ENCODE peak calls at places on chromosomes 13 and 19, in four cellular contexts. E is suprapubic skin, U is activated B cell treated with CpG ODN at 0.5 μM for 24 hours, L is left ventricle myocardium inferior. H is an unnamed sample.

GRCh38 chr13:47672245-47672975 is 328.7 kb downstream of the SUCLA2 start:
- DNase-seq in E (no peak), U (no peak), L (no peak), H (no peak)

GRCh38 chr13:50243926-50244325 is 228.7 kb downstream of the KCNRG start:
- DNase-seq in E (no peak), U (no peak), L (no peak), H (no peak)

GRCh38 chr13:19782049-19782726 is 557 bp downstream of the PSPC1 start:
- DNase-seq in E (peak), U (peak), L (peak), H (peak)

GRCh38 chr13:34435338-34435737 is 506.7 kb upstream of the NBEA start:
- DNase-seq in E (no peak), U (no peak), L (no peak), H (no peak)

GRCh38 chr13:21322304-21322965 is 136.7 kb downstream of the ZDHHC20 start:
- DNase-seq in E (no peak), U (no peak), L (no peak), H (no peak)

GRCh38 chr19:15091918-15092753 is 10.1 kb downstream of the OR1I1 start:
- DNase-seq in E (no peak), U (no peak), L (no peak), H (no peak)

GRCh38 chr19:45568732-45569131 is 15.9 kb downstream of the OPA3 start:
- DNase-seq in E (no peak), U (no peak), L (no peak), H (no peak)

GRCh38 chr13:80962855-80963254 is 621.9 kb upstream of the SPRY2 start:
- DNase-seq in E (no peak), U (no peak), L (no peak), H (no peak)

GRCh38 chr19:3612901-3613741 is 6.4 kb upstream of the TBXA2R start:
- DNase-seq in E (no peak), U (no peak), L (no peak), H (no peak)

GRCh38 chr19:29622191-29623070 is 16.3 kb downstream of the POP4 start:
- DNase-seq in E (no peak), U (no peak), L (no peak), H (no peak)

GRCh38 chr13:62293081-62293480 is 877.4 kb upstream of the PCDH20 start:
- DNase-seq in E (no peak), U (no peak), L (no peak), H (no peak)

GRCh38 chr19:41893899-41894298 is 10.9 kb downstream of the ARHGEF1 start:
- DNase-seq in E (no peak), U (no peak), L (no peak), H (no peak)

GRCh38 chr19:13164370-13165090 is 14.3 kb downstream of the IER2 start:
- DNase-seq in E (no peak), U (peak), L (peak), H (no peak)

GRCh38 chr19:5956323-5956722 is 21.6 kb downstream of the RANBP3 start:
- DNase-seq in E (no peak), U (no peak), L (no peak), H (no peak)

DNA sequence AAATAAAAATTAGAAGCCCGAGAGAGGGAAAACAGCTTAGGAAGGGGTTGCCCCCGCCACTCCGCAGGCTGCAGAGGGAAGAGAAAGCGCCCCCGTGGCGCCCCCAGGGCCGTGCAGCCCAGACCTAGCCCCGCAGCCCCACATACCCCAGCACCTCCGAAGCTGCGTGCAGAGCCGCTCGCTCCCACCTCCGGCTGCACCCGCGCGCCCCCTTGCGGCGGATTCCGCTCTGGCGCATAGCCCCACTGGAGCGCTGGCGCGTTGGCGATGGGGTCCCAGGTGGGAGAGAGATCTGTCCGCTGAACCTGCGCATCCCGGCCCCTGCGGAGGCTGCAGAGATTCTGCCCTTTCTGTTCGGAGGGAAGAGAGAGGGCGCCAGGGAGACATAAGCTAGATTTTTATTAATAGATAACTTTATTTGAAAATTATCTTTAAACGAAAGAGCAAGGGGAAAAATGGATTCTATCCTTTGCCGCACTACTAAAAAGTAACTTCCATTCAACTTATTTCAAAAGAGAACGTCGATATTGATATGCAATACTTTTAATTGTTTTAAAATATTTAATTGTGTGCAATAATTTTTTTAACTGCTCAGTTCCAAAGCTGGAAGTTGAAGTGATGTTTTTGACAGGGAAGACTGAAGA is 11.7 kb upstream of the CLN5 start:
- DNase-seq in E (peak), U (peak), L (peak), H (peak)
- TF ChIP-seq CTCF in E (peak), U (peak), L (peak), H (no peak)

GRCh38 chr13:71674776-71675352 is 192.1 kb downstream of the DACH1 start:
- DNase-seq in E (no peak), U (no peak), L (no peak), H (no peak)
- TF ChIP-seq CTCF in E (no peak), U (no peak), L (no peak), H (no peak)

GRCh38 chr19:17424743-17425365 is 5.0 kb downstream of the MVB12A start:
- DNase-seq in E (no peak), U (no peak), L (no peak), H (no peak)
- TF ChIP-seq CTCF in E (peak), U (no peak), L (peak), H (no peak)

GRCh38 chr19:32339988-32340874 is 5.2 kb upstream of the ZNF507 start:
- DNase-seq in E (no peak), U (peak), L (peak), H (no peak)

GRCh38 chr19:32337176-32337808 is 8.1 kb upstream of the ZNF507 start:
- DNase-seq in E (no peak), U (no peak), L (no peak), H (no peak)

GRCh38 chr19:32333227-32333626 is 12.2 kb upstream of the ZNF507 start:
- DNase-seq in E (no peak), U (no peak), L (no peak), H (no peak)

DNA sequence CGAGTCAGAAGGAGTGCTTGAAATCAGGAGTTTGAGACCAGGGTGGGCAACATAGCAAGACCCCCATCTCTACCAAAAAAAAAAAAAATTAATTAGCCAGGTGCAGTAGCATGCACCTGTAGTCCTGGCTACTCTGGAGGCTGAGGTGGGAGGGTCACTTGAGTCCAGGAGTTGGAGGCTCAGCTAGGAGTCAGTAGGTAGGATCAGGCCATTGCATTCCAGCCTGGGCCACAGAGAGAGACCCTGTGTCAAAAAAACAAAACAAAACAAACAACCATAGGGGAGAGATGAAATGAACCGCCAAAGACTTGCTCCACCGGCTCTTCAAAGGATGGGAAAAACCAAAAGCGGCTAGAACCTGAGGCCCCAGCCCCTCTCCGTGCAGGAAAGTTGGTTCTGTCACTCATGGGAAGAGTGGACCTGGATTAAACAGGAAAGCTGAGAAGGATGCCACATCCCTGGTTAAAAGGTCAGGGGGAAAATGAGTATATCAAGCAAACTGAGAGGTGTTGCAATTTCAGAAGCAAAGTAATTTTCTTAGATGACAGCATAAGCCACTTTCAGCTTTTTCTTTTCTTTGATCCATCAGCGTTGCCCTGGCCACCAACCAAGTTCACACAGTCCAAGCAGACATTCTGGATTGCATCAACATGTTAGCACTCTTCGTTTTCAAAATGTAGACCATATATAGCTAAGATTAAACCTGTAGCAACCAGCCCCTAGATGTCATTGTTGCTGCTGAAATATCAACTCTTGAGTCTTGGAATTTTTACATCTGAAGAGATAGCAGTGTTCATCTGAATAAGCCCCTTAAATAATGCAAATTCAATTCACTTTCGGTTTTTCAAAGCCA is 8.9 kb upstream of the ZNF507 start:
- DNase-seq in E (no peak), U (no peak), L (peak), H (no peak)
- TF ChIP-seq CTCF in E (no peak), U (no peak), L (no peak), H (no peak)

DNA sequence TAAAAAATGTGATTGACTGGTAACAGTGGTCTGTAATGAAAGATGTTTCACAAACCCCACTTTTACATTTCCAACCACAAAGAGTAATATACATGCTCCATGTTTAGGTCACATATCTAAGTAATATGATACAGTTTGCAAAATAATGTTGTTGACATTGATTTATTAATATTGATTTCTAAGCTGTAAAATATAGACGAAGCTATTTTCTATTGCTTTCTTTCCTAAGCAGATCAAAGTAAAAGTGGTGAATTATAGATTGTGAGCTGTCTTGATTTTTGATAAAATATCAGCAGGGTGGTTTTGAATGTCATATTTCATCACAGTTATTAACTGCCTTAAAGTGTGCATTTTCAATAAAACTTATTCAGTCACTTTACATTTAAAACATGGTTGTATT is 2292.8 kb downstream of the PCDH9 start:
- DNase-seq in E (no peak), U (no peak), L (no peak), H (no peak)
- TF ChIP-seq CTCF in E (no peak), U (no peak), L (no peak), H (no peak)